ENCODE peak calls at places on chromosomes 5 and 9, in four cellular contexts. M is fibroblast of lung, X is mesenchymal stem cell, A is B cell. R is an unnamed sample.

GRCh38 chr5:34959323-34959722 is 30.0 kb downstream of the DNAJC21 start:
- DNase-seq in M (peak; percentile 80), X (peak; percentile 75), A (no peak), R (no peak)

GRCh38 chr9:78986446-78986845 is 585.3 kb upstream of the TLE4 start:
- DNase-seq in M (peak; percentile 66), X (no peak), A (no peak), R (no peak)

GRCh38 chr5:139462582-139463276 is at the start of gene ECSCR:
- DNase-seq in M (peak; percentile 37), X (no peak), A (no peak), R (no peak)

GRCh38 chr9:2808105-2808504 is 35.8 kb downstream of the PUM3 start:
- DNase-seq in M (no peak), X (no peak), A (no peak), R (no peak)

GRCh38 chr5:87780831-87781760 is 368.4 kb upstream of the CCNH start:
- DNase-seq in M (peak; percentile 79), X (peak; percentile 80), A (peak; percentile 82), R (peak; percentile 47)

GRCh38 chr5:138675998-138676397 is 77.2 kb upstream of the CTNNA1 start:
- DNase-seq in M (no peak), X (no peak), A (no peak), R (no peak)

GRCh38 chr5:35745666-35746065 is 111.0 kb upstream of the IL7R start:
- DNase-seq in M (no peak), X (no peak), A (no peak), R (no peak)

GRCh38 chr9:36461341-36461740 is 61.3 kb upstream of the RNF38 start:
- DNase-seq in M (peak; percentile 48), X (peak; percentile 45), A (no peak), R (no peak)

GRCh38 chr9:135515083-135515511 is 6.1 kb upstream of the LCN1 start:
- DNase-seq in M (no peak), X (no peak), A (no peak), R (no peak)

GRCh38 chr5:106757672-106758071 is 913.1 kb downstream of the EFNA5 start:
- DNase-seq in M (no peak), X (no peak), A (no peak), R (no peak)

GRCh38 chr9:121642758-121643157 is 8.7 kb upstream of the DAB2IP start:
- DNase-seq in M (no peak), X (no peak), A (no peak), R (no peak)

GRCh38 chr5:60805470-60805869 is 38.6 kb downstream of the ELOVL7 start:
- DNase-seq in M (no peak), X (no peak), A (no peak), R (no peak)

GRCh38 chr5:88480245-88480644 is 211.6 kb upstream of the TMEM161B start:
- DNase-seq in M (no peak), X (no peak), A (no peak), R (no peak)

GRCh38 chr5:136350339-136350738 is 15.0 kb downstream of the TRPC7 start:
- DNase-seq in M (no peak), X (no peak), A (no peak), R (no peak)

GRCh38 chr9:117414906-117415583 is at the start of gene ASTN2:
- DNase-seq in M (peak; percentile 4), X (peak; percentile 4), A (peak; percentile 3), R (no peak)

R was measured in effector memory CD4-positive, alpha-beta T cell.